ENCODE peak calls at places on chromosomes 5 and 9, in seven cellular contexts. One of them, this sample, is unnamed.

GRCh38 chr5:134125195-134126015 is 10.9 kb downstream of the TCF7 start:
- DNase-seq in lower leg skin: no peak
- DNase-seq in tibial nerve: peak
- DNase-seq in right lobe of liver: no peak
- DNase-seq in body of pancreas: peak
- DNase-seq in Peyer's patch: no peak
- DNase-seq in K562: no peak
- DNase-seq in this sample: peak

GRCh38 chr9:96417610-96418073 is 528 bp downstream of the ZNF367 start:
- DNase-seq in K562: no peak
- DNase-seq in lower leg skin: no peak
- DNase-seq in tibial nerve: no peak
- DNase-seq in right lobe of liver: peak
- DNase-seq in body of pancreas: no peak
- DNase-seq in Peyer's patch: no peak
- DNase-seq in this sample: no peak

GRCh38 chr9:124769451-124770358 is 1.4 kb downstream of the NR6A1 start:
- DNase-seq in body of pancreas: peak
- DNase-seq in K562: peak
- DNase-seq in Peyer's patch: peak
- DNase-seq in tibial nerve: no peak
- DNase-seq in right lobe of liver: peak
- DNase-seq in lower leg skin: peak
- DNase-seq in this sample: no peak

GRCh38 chr5:134289509-134290113 is 63.7 kb upstream of the PPP2CA start:
- DNase-seq in K562: peak
- DNase-seq in right lobe of liver: peak
- DNase-seq in tibial nerve: peak
- DNase-seq in Peyer's patch: no peak
- DNase-seq in body of pancreas: peak
- DNase-seq in lower leg skin: no peak
- DNase-seq in this sample: peak

GRCh38 chr9:88945636-88946333 is 45.5 kb upstream of the S1PR3 start:
- DNase-seq in K562: no peak
- DNase-seq in body of pancreas: no peak
- DNase-seq in Peyer's patch: no peak
- DNase-seq in tibial nerve: no peak
- DNase-seq in right lobe of liver: no peak
- DNase-seq in lower leg skin: peak
- DNase-seq in this sample: no peak

GRCh38 chr5:37184748-37185364 is 64.3 kb downstream of the CPLANE1 start:
- DNase-seq in Peyer's patch: no peak
- DNase-seq in body of pancreas: no peak
- DNase-seq in right lobe of liver: no peak
- DNase-seq in tibial nerve: no peak
- DNase-seq in K562: no peak
- DNase-seq in lower leg skin: no peak
- DNase-seq in this sample: no peak

GRCh38 chr5:141585594-141585993 is 33.2 kb downstream of the DIAPH1 start:
- DNase-seq in right lobe of liver: no peak
- DNase-seq in tibial nerve: no peak
- DNase-seq in K562: no peak
- DNase-seq in Peyer's patch: no peak
- DNase-seq in body of pancreas: no peak
- DNase-seq in lower leg skin: no peak
- DNase-seq in this sample: no peak

GRCh38 chr5:60638300-60638699 is 61.7 kb downstream of the DEPDC1B start:
- DNase-seq in K562: no peak
- DNase-seq in body of pancreas: no peak
- DNase-seq in tibial nerve: no peak
- DNase-seq in Peyer's patch: no peak
- DNase-seq in right lobe of liver: no peak
- DNase-seq in lower leg skin: no peak
- DNase-seq in this sample: no peak

GRCh38 chr9:114893622-114894021 is 36.8 kb downstream of the TNFSF8 start:
- DNase-seq in body of pancreas: no peak
- DNase-seq in right lobe of liver: no peak
- DNase-seq in tibial nerve: no peak
- DNase-seq in lower leg skin: no peak
- DNase-seq in Peyer's patch: no peak
- DNase-seq in K562: no peak
- DNase-seq in this sample: no peak

GRCh38 chr9:113187935-113188595 is 33.0 kb downstream of the FKBP15 start:
- DNase-seq in lower leg skin: peak
- DNase-seq in body of pancreas: no peak
- DNase-seq in right lobe of liver: peak
- DNase-seq in Peyer's patch: no peak
- DNase-seq in K562: no peak
- DNase-seq in tibial nerve: peak
- DNase-seq in this sample: no peak

GRCh38 chr9:72828281-72828731 is 124.5 kb downstream of the ALDH1A1 start:
- DNase-seq in body of pancreas: no peak
- DNase-seq in tibial nerve: no peak
- DNase-seq in Peyer's patch: no peak
- DNase-seq in lower leg skin: no peak
- DNase-seq in right lobe of liver: no peak
- DNase-seq in K562: no peak
- DNase-seq in this sample: no peak

GRCh38 chr9:69918317-69918716 is 97.7 kb downstream of the CFAP95 start:
- DNase-seq in lower leg skin: no peak
- DNase-seq in body of pancreas: no peak
- DNase-seq in right lobe of liver: no peak
- DNase-seq in tibial nerve: no peak
- DNase-seq in Peyer's patch: no peak
- DNase-seq in K562: no peak
- DNase-seq in this sample: no peak
- TF ChIP-seq CTCF in lower leg skin: no peak
- TF ChIP-seq CTCF in body of pancreas: no peak
- TF ChIP-seq CTCF in right lobe of liver: no peak
- TF ChIP-seq CTCF in tibial nerve: no peak
- TF ChIP-seq CTCF in Peyer's patch: no peak
- TF ChIP-seq CTCF in K562: no peak
- TF ChIP-seq CTCF in this sample: no peak

GRCh38 chr5:55535199-55535905 is 588 bp upstream of the PLPP1 start:
- DNase-seq in right lobe of liver: no peak
- DNase-seq in lower leg skin: no peak
- DNase-seq in Peyer's patch: no peak
- DNase-seq in K562: no peak
- DNase-seq in body of pancreas: no peak
- DNase-seq in tibial nerve: no peak
- DNase-seq in this sample: no peak
- TF ChIP-seq POLR2A in right lobe of liver: no peak
- TF ChIP-seq POLR2A in lower leg skin: no peak
- TF ChIP-seq POLR2A in Peyer's patch: no peak
- TF ChIP-seq POLR2A in K562: no peak
- TF ChIP-seq POLR2A in body of pancreas: no peak
- TF ChIP-seq POLR2A in tibial nerve: peak
- TF ChIP-seq POLR2A in this sample: no peak

GRCh38 chr5:57651127-57651526 is 168.5 kb upstream of the ACTBL2 start:
- DNase-seq in K562: no peak
- DNase-seq in lower leg skin: no peak
- DNase-seq in tibial nerve: no peak
- DNase-seq in right lobe of liver: no peak
- DNase-seq in body of pancreas: no peak
- DNase-seq in Peyer's patch: no peak
- DNase-seq in this sample: no peak

GRCh38 chr5:57655228-57655627 is 172.6 kb upstream of the ACTBL2 start:
- DNase-seq in Peyer's patch: no peak
- DNase-seq in right lobe of liver: no peak
- DNase-seq in K562: no peak
- DNase-seq in lower leg skin: no peak
- DNase-seq in tibial nerve: no peak
- DNase-seq in body of pancreas: no peak
- DNase-seq in this sample: no peak

GRCh38 chr5:57653636-57654290 is 171.2 kb upstream of the ACTBL2 start:
- DNase-seq in right lobe of liver: no peak
- DNase-seq in tibial nerve: no peak
- DNase-seq in body of pancreas: no peak
- DNase-seq in K562: no peak
- DNase-seq in lower leg skin: no peak
- DNase-seq in Peyer's patch: no peak
- DNase-seq in this sample: no peak

GRCh38 chr5:57650360-57651069 is 167.9 kb upstream of the ACTBL2 start:
- DNase-seq in tibial nerve: peak
- DNase-seq in right lobe of liver: peak
- DNase-seq in Peyer's patch: no peak
- DNase-seq in lower leg skin: no peak
- DNase-seq in K562: peak
- DNase-seq in body of pancreas: peak
- DNase-seq in this sample: no peak
- TF ChIP-seq CTCF in tibial nerve: peak
- TF ChIP-seq CTCF in right lobe of liver: peak
- TF ChIP-seq CTCF in Peyer's patch: peak
- TF ChIP-seq CTCF in lower leg skin: no peak
- TF ChIP-seq CTCF in K562: peak
- TF ChIP-seq CTCF in body of pancreas: peak
- TF ChIP-seq CTCF in this sample: no peak

DNA sequence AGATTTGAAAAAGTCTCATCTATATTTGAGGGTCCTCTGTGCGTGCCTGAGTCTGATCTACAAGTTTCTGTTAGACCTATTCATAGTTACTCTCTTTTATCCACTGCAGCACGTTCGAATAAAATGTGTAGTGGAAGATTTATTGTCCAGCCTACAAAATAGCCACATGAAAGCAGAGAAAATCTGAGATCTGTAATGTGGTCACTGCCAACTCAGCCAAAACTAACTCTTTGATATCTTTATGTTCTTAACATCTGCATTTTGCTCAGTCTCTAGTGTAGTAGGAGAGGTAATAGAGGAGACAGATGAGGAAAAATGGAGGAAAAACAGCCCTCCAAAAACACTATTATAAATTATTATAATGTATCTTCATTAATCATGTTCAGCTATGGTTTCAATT is 354.0 kb downstream of the NPR3 start:
- DNase-seq in Peyer's patch: no peak
- DNase-seq in K562: no peak
- DNase-seq in body of pancreas: no peak
- DNase-seq in tibial nerve: no peak
- DNase-seq in right lobe of liver: no peak
- DNase-seq in lower leg skin: no peak
- DNase-seq in this sample: no peak
- TF ChIP-seq POLR2A in Peyer's patch: no peak
- TF ChIP-seq POLR2A in K562: no peak
- TF ChIP-seq POLR2A in body of pancreas: no peak
- TF ChIP-seq POLR2A in tibial nerve: no peak
- TF ChIP-seq POLR2A in right lobe of liver: no peak
- TF ChIP-seq POLR2A in lower leg skin: no peak
- TF ChIP-seq POLR2A in this sample: no peak

GRCh38 chr9:134325813-134326753 is at the start of gene RXRA:
- DNase-seq in body of pancreas: peak
- DNase-seq in Peyer's patch: peak
- DNase-seq in lower leg skin: peak
- DNase-seq in K562: peak
- DNase-seq in right lobe of liver: peak
- DNase-seq in tibial nerve: peak
- DNase-seq in this sample: peak
- TF ChIP-seq CTCF in body of pancreas: no peak
- TF ChIP-seq CTCF in Peyer's patch: peak
- TF ChIP-seq CTCF in lower leg skin: no peak
- TF ChIP-seq CTCF in K562: peak
- TF ChIP-seq CTCF in right lobe of liver: peak
- TF ChIP-seq CTCF in tibial nerve: no peak
- TF ChIP-seq CTCF in this sample: no peak

GRCh38 chr5:132103380-132103951 is 29.9 kb downstream of the CSF2 start:
- DNase-seq in tibial nerve: peak
- DNase-seq in right lobe of liver: peak
- DNase-seq in body of pancreas: peak
- DNase-seq in K562: peak
- DNase-seq in Peyer's patch: no peak
- DNase-seq in lower leg skin: peak
- DNase-seq in this sample: peak
- TF ChIP-seq POLR2A in tibial nerve: no peak
- TF ChIP-seq POLR2A in right lobe of liver: no peak
- TF ChIP-seq POLR2A in body of pancreas: no peak
- TF ChIP-seq POLR2A in K562: no peak
- TF ChIP-seq POLR2A in Peyer's patch: no peak
- TF ChIP-seq POLR2A in lower leg skin: no peak
- TF ChIP-seq POLR2A in this sample: no peak

DNA sequence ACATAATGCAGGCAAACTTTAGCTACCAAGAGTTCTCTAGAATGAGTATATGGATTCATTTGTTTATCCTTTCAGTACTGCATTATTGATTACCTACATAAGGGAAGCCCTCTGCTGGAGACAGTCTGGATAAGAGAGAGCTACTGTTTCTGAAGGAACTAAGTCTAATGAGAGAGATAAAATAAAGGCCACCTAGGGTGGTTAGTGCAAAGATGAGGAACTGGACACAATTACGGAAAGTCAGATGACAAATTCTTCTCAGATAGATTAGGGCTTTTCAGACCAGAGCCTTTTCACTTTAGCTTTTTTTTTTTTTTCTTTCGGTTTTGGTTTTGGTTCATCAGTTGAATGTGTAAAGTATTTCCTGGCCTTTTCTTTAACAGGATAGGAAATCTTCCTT is 31.3 kb downstream of the ISOC1 start:
- DNase-seq in body of pancreas: no peak
- DNase-seq in right lobe of liver: no peak
- DNase-seq in K562: no peak
- DNase-seq in Peyer's patch: no peak
- DNase-seq in lower leg skin: no peak
- DNase-seq in tibial nerve: no peak
- DNase-seq in this sample: no peak
- TF ChIP-seq CTCF in body of pancreas: no peak
- TF ChIP-seq CTCF in right lobe of liver: no peak
- TF ChIP-seq CTCF in K562: no peak
- TF ChIP-seq CTCF in Peyer's patch: peak
- TF ChIP-seq CTCF in lower leg skin: no peak
- TF ChIP-seq CTCF in tibial nerve: no peak
- TF ChIP-seq CTCF in this sample: no peak

GRCh38 chr5:179559280-179560252 is 9.2 kb downstream of the RUFY1 start:
- DNase-seq in Peyer's patch: peak
- DNase-seq in K562: no peak
- DNase-seq in body of pancreas: peak
- DNase-seq in lower leg skin: peak
- DNase-seq in tibial nerve: peak
- DNase-seq in right lobe of liver: peak
- DNase-seq in this sample: peak
- TF ChIP-seq POLR2A in Peyer's patch: peak
- TF ChIP-seq POLR2A in K562: no peak
- TF ChIP-seq POLR2A in body of pancreas: peak
- TF ChIP-seq POLR2A in lower leg skin: no peak
- TF ChIP-seq POLR2A in tibial nerve: peak
- TF ChIP-seq POLR2A in right lobe of liver: peak
- TF ChIP-seq POLR2A in this sample: peak

GRCh38 chr9:14031015-14031414 is 282.9 kb downstream of the NFIB start:
- DNase-seq in K562: peak
- DNase-seq in lower leg skin: no peak
- DNase-seq in body of pancreas: no peak
- DNase-seq in tibial nerve: peak
- DNase-seq in Peyer's patch: no peak
- DNase-seq in right lobe of liver: no peak
- DNase-seq in this sample: peak
- TF ChIP-seq CTCF in K562: no peak
- TF ChIP-seq CTCF in lower leg skin: no peak
- TF ChIP-seq CTCF in body of pancreas: no peak
- TF ChIP-seq CTCF in tibial nerve: no peak
- TF ChIP-seq CTCF in Peyer's patch: no peak
- TF ChIP-seq CTCF in right lobe of liver: no peak
- TF ChIP-seq CTCF in this sample: no peak

GRCh38 chr9:128191406-128192046 is at the start of gene CIZ1:
- DNase-seq in Peyer's patch: peak
- DNase-seq in tibial nerve: peak
- DNase-seq in right lobe of liver: peak
- DNase-seq in lower leg skin: peak
- DNase-seq in body of pancreas: peak
- DNase-seq in K562: peak
- DNase-seq in this sample: peak
- TF ChIP-seq POLR2A in Peyer's patch: peak
- TF ChIP-seq POLR2A in tibial nerve: peak
- TF ChIP-seq POLR2A in right lobe of liver: peak
- TF ChIP-seq POLR2A in lower leg skin: no peak
- TF ChIP-seq POLR2A in body of pancreas: peak
- TF ChIP-seq POLR2A in K562: no peak
- TF ChIP-seq POLR2A in this sample: peak